ENCODE peak calls at places on chromosomes 16 and 17, in four cellular contexts. O is GM12865; H is uterus; M is activated CD4-positive, alpha-beta T cell treated with anti-CD3 and anti-CD28 coated beads for 48 hours. L is an unnamed sample.

GRCh38 chr17:5281814-5282638 is at the start of gene RABEP1:
- DNase-seq in M (peak), O (peak), H (peak), L (peak)

GRCh38 chr17:75260679-75261335 is 599 bp downstream of the GGA3 start:
- DNase-seq in H (no peak), M (peak), O (peak), L (peak)

GRCh38 chr17:73770115-73770848 is 126.0 kb upstream of the SDK2 start:
- DNase-seq in O (no peak), H (peak), M (no peak), L (no peak)

GRCh38 chr17:9729735-9730420 is 61.5 kb downstream of the DHRS7C start:
- DNase-seq in H (no peak), M (no peak), O (no peak), L (no peak)

GRCh38 chr17:74446551-74447500 is 14.9 kb downstream of the GPRC5C start:
- DNase-seq in O (no peak), H (peak), M (peak), L (no peak)

GRCh38 chr16:67594256-67594915 is 32.1 kb downstream of the CTCF start:
- DNase-seq in O (no peak), H (no peak), M (no peak), L (no peak)

GRCh38 chr16:70381604-70382342 is 35.1 kb downstream of the DDX19A start:
- DNase-seq in M (no peak), H (no peak), O (no peak), L (no peak)

GRCh38 chr17:57747221-57748017 is 2.3 kb upstream of the CCDC182 start:
- DNase-seq in H (peak), O (peak), M (peak), L (peak)

GRCh38 chr16:86910146-86910805 is 331.9 kb downstream of the FOXL1 start:
- DNase-seq in M (no peak), H (no peak), O (no peak), L (no peak)

GRCh38 chr16:49483251-49483650 is 109.6 kb downstream of the C16orf78 start:
- DNase-seq in O (no peak), M (no peak), H (no peak), L (no peak)

GRCh38 chr17:45320349-45320930 is 3.6 kb upstream of the MAP3K14 start:
- DNase-seq in H (no peak), O (no peak), M (no peak), L (no peak)

GRCh38 chr16:70701998-70702397 is 16.1 kb upstream of the MTSS2 start:
- DNase-seq in O (no peak), H (no peak), M (no peak), L (no peak)

GRCh38 chr17:76920364-76921139 is 52.3 kb downstream of the MGAT5B start:
- DNase-seq in H (no peak), M (no peak), O (no peak), L (no peak)

GRCh38 chr16:2095315-2095853 is 40.3 kb downstream of the PKD1 start:
- DNase-seq in M (no peak), H (no peak), O (no peak), L (no peak)

GRCh38 chr17:42276609-42277341 is 584 bp upstream of the STAT5B start:
- DNase-seq in O (no peak), M (peak), H (peak), L (peak)

GRCh38 chr17:71412803-71413202 is 708.0 kb upstream of the SOX9 start:
- DNase-seq in H (no peak), M (no peak), O (peak), L (no peak)

GRCh38 chr17:17448723-17449122 is 28.1 kb upstream of the MED9 start:
- DNase-seq in O (no peak), H (no peak), M (no peak), L (no peak)

GRCh38 chr17:50103941-50104340 is 8.8 kb downstream of the PDK2 start:
- DNase-seq in H (no peak), O (no peak), M (no peak), L (no peak)

GRCh38 chr16:64711596-64711995 is 410.3 kb downstream of the CDH11 start:
- DNase-seq in M (no peak), O (no peak), H (no peak), L (no peak)

L was measured in erythroblast.